ENCODE peak calls at places on chromosomes 16 and 17, in four cellular contexts. E is uterus, U is IMR-90, Q is small intestine. F is an unnamed sample.

GRCh38 chr17:57935833-57936807 is 19.1 kb downstream of the CUEDC1 start:
- DNase-seq in E (peak; percentile 72), U (peak; percentile 55), Q (no peak), F (no peak)

GRCh38 chr17:65323055-65323454 is 185.9 kb downstream of the RGS9 start:
- DNase-seq in E (no peak), U (no peak), Q (no peak), F (no peak)

GRCh38 chr17:81231766-81232581 is 6.9 kb downstream of the TEPSIN start:
- DNase-seq in E (no peak), U (no peak), Q (no peak), F (no peak)

GRCh38 chr17:41917192-41917591 is 1.6 kb downstream of the ACLY start:
- DNase-seq in E (no peak), U (peak; percentile 59), Q (peak; percentile 19), F (no peak)

GRCh38 chr17:41848788-41849187 is 11.2 kb downstream of the KLHL10 start:
- DNase-seq in E (no peak), U (peak; percentile 66), Q (no peak), F (no peak)

GRCh38 chr16:59146140-59146539 is 412.0 kb upstream of the GOT2 start:
- DNase-seq in E (no peak), U (no peak), Q (no peak), F (no peak)

GRCh38 chr17:75589919-75590303 is 2.3 kb downstream of the MYO15B start:
- DNase-seq in E (peak; percentile 45), U (no peak), Q (no peak), F (no peak)

GRCh38 chr17:17087424-17088103 is 45.3 kb downstream of the MPRIP start:
- DNase-seq in E (no peak), U (no peak), Q (no peak), F (no peak)

GRCh38 chr17:50076591-50077235 is 18.4 kb upstream of the PDK2 start:
- DNase-seq in E (no peak), U (no peak), Q (peak; percentile 34), F (no peak)

GRCh38 chr17:4407216-4407615 is 26.5 kb upstream of the SPNS3 start:
- DNase-seq in E (no peak), U (no peak), Q (no peak), F (no peak)

GRCh38 chr17:79305831-79306687 is 231.4 kb downstream of the ENGASE start:
- DNase-seq in E (no peak), U (no peak), Q (no peak), F (no peak)

GRCh38 chr17:35214192-35214591 is 20.0 kb upstream of the SLC35G3 start:
- DNase-seq in E (no peak), U (no peak), Q (peak; percentile 68), F (peak; percentile 92)

GRCh38 chr16:56357765-56358322 is 67.5 kb downstream of the AMFR start:
- DNase-seq in E (no peak), U (no peak), Q (no peak), F (no peak)

GRCh38 chr16:16028311-16028999 is 79.0 kb downstream of the ABCC1 start:
- DNase-seq in E (no peak), U (no peak), Q (peak; percentile 72), F (no peak)

GRCh38 chr16:7871979-7872378 is 539.3 kb downstream of the RBFOX1 start:
- DNase-seq in E (no peak), U (no peak), Q (no peak), F (no peak)

GRCh38 chr17:7060165-7060890 is 16.4 kb upstream of the SLC16A11 start:
- DNase-seq in E (no peak), U (peak; percentile 69), Q (no peak), F (no peak)

GRCh38 chr17:10875984-10876555 is 38.2 kb upstream of the PIRT start:
- DNase-seq in E (peak; percentile 23), U (peak; percentile 17), Q (peak; percentile 37), F (no peak)

GRCh38 chr16:11526921-11527320 is 59.8 kb downstream of the LITAF start:
- DNase-seq in E (no peak), U (no peak), Q (no peak), F (no peak)

GRCh38 chr16:96935-97381 is 18.9 kb downstream of the MPG start:
- DNase-seq in E (peak; percentile 85), U (peak; percentile 83), Q (peak; percentile 85), F (peak; percentile 89)

GRCh38 chr17:40703652-40704051 is at the start of gene KRT24:
- DNase-seq in E (no peak), U (no peak), Q (no peak), F (no peak)

GRCh38 chr16:14464796-14465195 is 165.3 kb downstream of the PARN start:
- DNase-seq in E (no peak), U (no peak), Q (no peak), F (no peak)

GRCh38 chr17:50137050-50137449 is 7.1 kb upstream of the SAMD14 start:
- DNase-seq in E (no peak), U (no peak), Q (no peak), F (no peak)

GRCh38 chr16:46828943-46829342 is 2.0 kb downstream of the C16orf87 start:
- DNase-seq in E (no peak), U (no peak), Q (no peak), F (no peak)

GRCh38 chr17:83136931-83137330 is 57.5 kb downstream of the METRNL start:
- DNase-seq in E (no peak), U (no peak), Q (no peak), F (no peak)

GRCh38 chr17:40178660-40179059 is 1.4 kb downstream of the RAPGEFL1 start:
- DNase-seq in E (no peak), U (no peak), Q (no peak), F (no peak)

GRCh38 chr17:81393684-81394376 is 1.4 kb upstream of the BAHCC1 start:
- DNase-seq in E (peak; percentile 100), U (peak; percentile 99), Q (peak; percentile 99), F (no peak)

GRCh38 chr16:11078812-11079459 is 134.6 kb downstream of the CLEC16A start:
- DNase-seq in E (peak; percentile 96), U (peak; percentile 83), Q (peak; percentile 25), F (no peak)

GRCh38 chr16:5036228-5037156 is 2.8 kb upstream of the NAGPA start:
- DNase-seq in E (no peak), U (no peak), Q (no peak), F (no peak)

GRCh38 chr17:81537343-81537855 is 9.2 kb downstream of the FSCN2 start:
- DNase-seq in E (no peak), U (no peak), Q (peak; percentile 68), F (peak; percentile 18)

GRCh38 chr17:27323538-27324212 is 29.8 kb downstream of the WSB1 start:
- DNase-seq in E (peak; percentile 69), U (peak; percentile 16), Q (peak; percentile 81), F (no peak)

GRCh38 chr17:65054602-65055001 is 1.9 kb downstream of the GNA13 start:
- DNase-seq in E (no peak), U (no peak), Q (peak; percentile 61), F (no peak)

GRCh38 chr16:27923751-27924150 is 139.8 kb downstream of the GSG1L start:
- DNase-seq in E (no peak), U (no peak), Q (no peak), F (no peak)
- H3K27me3 ChIP-seq in E (no peaks in the 10 kb centered on the region), U (peaks cover 2% of the 10 kb centered on the region), Q (no peaks in the 10 kb centered on the region), F (peaks cover 2% of the 10 kb centered on the region)

DNA sequence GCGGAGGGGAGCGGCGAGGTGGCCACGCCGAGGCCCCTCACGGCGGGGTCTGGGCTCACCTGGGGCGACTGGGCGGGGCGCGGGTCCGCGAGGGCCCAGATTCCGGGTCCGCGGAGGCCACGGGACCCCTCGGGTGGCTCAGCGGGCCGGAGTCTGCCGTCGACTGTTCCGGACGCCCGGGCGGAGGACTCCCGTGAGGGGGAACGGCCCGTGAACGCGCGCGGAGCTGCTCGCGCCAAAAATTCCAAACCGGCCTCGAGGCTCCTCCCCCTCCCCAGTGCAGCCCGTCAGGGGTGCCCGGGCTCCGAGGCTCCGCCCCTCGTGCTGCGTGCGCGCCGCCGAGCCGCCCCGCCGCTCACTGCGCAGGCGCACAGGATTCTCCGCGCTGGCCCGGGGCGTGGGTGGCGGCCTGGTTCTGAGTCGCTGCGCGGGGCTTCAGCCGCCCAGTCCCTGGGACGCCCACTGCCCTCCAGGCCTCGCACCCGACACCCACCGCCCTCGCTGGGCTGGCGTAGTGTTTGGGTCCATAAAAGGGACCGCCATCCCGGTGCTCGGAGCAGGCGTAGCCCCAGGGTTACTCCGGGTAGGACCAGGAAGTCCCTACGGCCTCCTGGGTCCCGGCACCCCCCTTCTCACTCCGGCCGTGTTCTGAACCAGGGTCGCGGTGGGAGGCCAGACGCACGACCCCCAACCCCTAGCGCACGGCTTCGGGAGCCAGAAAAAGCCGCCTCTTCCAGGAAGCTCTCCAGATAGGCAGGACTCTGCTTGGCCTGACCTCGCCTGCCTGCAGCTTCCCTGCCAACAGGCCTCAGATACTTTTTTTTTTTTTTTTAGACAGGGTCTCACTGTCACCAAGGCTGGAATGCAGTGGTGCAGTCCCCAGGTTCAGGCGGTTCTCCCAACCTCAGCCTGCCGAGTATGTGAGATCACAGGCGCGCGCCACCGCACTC is at the start of gene PKMYT1:
- DNase-seq in E (peak; percentile 84), U (peak; percentile 73), Q (peak; percentile 91), F (peak; percentile 95)
- H3K4me1 ChIP-seq in E (peaks cover 13% of the 10 kb centered on the region), U (peaks cover 6% of the 10 kb centered on the region), Q (no peaks in the 10 kb centered on the region), F (peaks cover 5% of the 10 kb centered on the region)

GRCh38 chr16:22330326-22330725 is 33.1 kb downstream of the POLR3E start:
- DNase-seq in E (no peak), U (no peak), Q (no peak), F (no peak)

GRCh38 chr16:22336581-22336980 is 37.8 kb downstream of the CDR2 start:
- DNase-seq in E (no peak), U (no peak), Q (no peak), F (no peak)

GRCh38 chr16:22337045-22337444 is 37.4 kb downstream of the CDR2 start:
- DNase-seq in E (no peak), U (no peak), Q (no peak), F (no peak)

GRCh38 chr16:22335668-22336246 is 38.5 kb downstream of the POLR3E start:
- DNase-seq in E (no peak), U (no peak), Q (no peak), F (no peak)

DNA sequence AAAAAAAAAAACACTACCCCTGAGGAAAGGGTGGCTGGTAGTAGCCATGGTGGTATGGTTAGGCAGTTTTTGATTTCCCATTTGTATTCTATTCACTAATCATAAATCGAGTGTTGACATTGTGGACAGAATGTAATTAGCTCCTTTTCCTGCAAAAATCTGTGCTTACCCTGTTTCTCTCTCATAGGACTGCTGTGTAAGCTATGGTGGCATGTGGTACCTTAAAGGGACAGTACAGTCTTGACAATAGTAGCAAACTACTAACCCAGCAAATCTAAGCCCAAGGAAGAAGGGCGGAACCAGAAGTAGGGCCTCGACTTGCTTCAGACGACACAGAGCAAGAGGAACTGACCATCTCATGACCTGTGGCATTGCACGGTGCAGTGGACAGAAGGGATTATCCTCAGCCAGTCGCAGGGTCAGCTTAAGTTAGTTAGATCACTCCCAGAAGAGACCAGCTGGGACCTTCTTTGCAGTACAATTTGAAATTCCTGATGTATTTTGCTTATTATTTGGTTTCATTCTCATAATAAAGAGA is 36.3 kb downstream of the POLR3E start:
- DNase-seq in E (no peak), U (no peak), Q (no peak), F (no peak)
- H3K36me3 ChIP-seq in E (no peaks in the 10 kb centered on the region), U (peaks cover 43% of the 10 kb centered on the region), Q (peaks cover 21% of the 10 kb centered on the region), F (peaks cover 26% of the 10 kb centered on the region)

DNA sequence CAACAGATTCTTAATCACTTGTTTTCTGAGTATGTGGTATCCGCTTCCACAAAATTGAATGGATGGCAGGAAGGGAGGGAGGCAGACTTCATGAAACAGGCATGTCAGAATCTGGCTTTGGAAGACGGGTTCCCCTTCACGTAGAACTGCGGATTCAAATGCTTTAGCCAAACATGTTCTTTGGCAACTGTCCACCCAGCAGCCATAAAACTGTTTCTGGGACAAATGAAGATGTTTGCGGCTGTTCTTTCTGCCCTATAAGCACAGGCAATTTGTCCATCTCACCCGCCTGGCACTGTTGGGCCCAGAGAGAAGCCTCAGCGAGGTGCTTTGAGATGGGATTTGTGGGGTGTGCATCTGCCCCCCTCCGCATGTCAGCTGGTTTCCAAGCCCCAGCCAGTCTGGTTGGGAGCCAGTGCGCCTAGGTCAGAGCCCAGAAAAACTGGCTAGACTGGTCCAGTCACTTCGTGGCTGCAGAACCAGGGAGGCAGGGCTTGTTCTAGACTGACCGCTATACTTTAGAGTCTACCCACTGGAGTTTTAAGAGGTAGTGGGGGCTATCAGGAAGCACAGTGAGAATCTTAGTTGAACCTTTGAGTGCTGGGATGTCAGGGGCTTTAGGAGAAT is 6.3 kb downstream of the CRHR1 start:
- DNase-seq in E (peak; percentile 55), U (no peak), Q (peak; percentile 13), F (no peak)
- H3K27me3 ChIP-seq in E (no peaks in the 10 kb centered on the region), U (peaks cover 69% of the 10 kb centered on the region), Q (no peaks in the 10 kb centered on the region), F (peaks cover 5% of the 10 kb centered on the region)

F was measured in naive thymus-derived CD4-positive, alpha-beta T cell.